ENCODE peak calls at places on chromosomes 4 and X, in four cellular contexts. Q is iPS DF 6.9, A is tibial nerve, G is esophagus muscularis mucosa. T is an unnamed sample.

GRCh38 chrX:151970661-151971060 is 3.8 kb downstream of the GABRE start:
- DNase-seq in G (no peak), A (peak), Q (no peak), T (peak)

GRCh38 chrX:107894038-107894437 is 68.4 kb downstream of the MID2 start:
- DNase-seq in G (no peak), A (peak), Q (peak), T (no peak)

GRCh38 chrX:11137543-11138139 is 26.5 kb downstream of the HCCS start:
- DNase-seq in G (no peak), Q (no peak), A (peak), T (peak)

GRCh38 chrX:154135458-154136229 is 8.4 kb upstream of the OPN1LW start:
- DNase-seq in Q (no peak), G (no peak), A (no peak), T (no peak)

GRCh38 chr4:17762705-17763104 is 18.7 kb downstream of the FAM184B start:
- DNase-seq in A (no peak), Q (no peak), G (no peak), T (peak)

GRCh38 chr4:143260750-143261149 is 75.9 kb upstream of the GAB1 start:
- DNase-seq in A (no peak), Q (no peak), G (no peak), T (no peak)

GRCh38 chr4:36256398-36256828 is 12.1 kb upstream of the ARAP2 start:
- DNase-seq in G (no peak), Q (no peak), A (no peak), T (no peak)

GRCh38 chrX:104482757-104483156 is 83.2 kb upstream of the IL1RAPL2 start:
- DNase-seq in Q (no peak), A (no peak), G (no peak), T (no peak)

GRCh38 chr4:125187621-125188176 is 127.1 kb upstream of the FAT4 start:
- DNase-seq in A (no peak), G (no peak), Q (no peak), T (no peak)

GRCh38 chr4:184397516-184398163 is 76.7 kb downstream of the IRF2 start:
- DNase-seq in G (no peak), Q (no peak), A (no peak), T (no peak)

GRCh38 chr4:155667538-155668511 is 1.2 kb downstream of the GUCY1A1 start:
- DNase-seq in A (no peak), G (no peak), Q (no peak), T (no peak)

GRCh38 chrX:40278340-40279090 is 180.8 kb upstream of the BCOR start:
- DNase-seq in G (no peak), A (no peak), Q (no peak), T (no peak)

GRCh38 chr4:144399927-144400326 is 246.0 kb upstream of the HHIP start:
- DNase-seq in A (peak), G (no peak), Q (no peak), T (peak)

GRCh38 chrX:19695884-19696283 is 180.6 kb upstream of the MAP3K15 start:
- DNase-seq in G (no peak), Q (no peak), A (no peak), T (no peak)

GRCh38 chr4:180808862-180809261 is 1434.3 kb upstream of the TENM3 start:
- DNase-seq in Q (no peak), A (no peak), G (no peak), T (no peak)

GRCh38 chrX:40040686-40041461 is 56.9 kb downstream of the BCOR start:
- DNase-seq in Q (no peak), G (no peak), A (no peak), T (no peak)

GRCh38 chr4:140152015-140152703 is 1.8 kb downstream of the MAML3 start:
- DNase-seq in Q (no peak), A (peak), G (peak), T (no peak)

GRCh38 chr4:158906073-158906472 is 137.2 kb downstream of the FNIP2 start:
- DNase-seq in G (no peak), A (no peak), Q (no peak), T (no peak)

GRCh38 chr4:13285336-13285735 is 198.8 kb downstream of the RAB28 start:
- DNase-seq in G (no peak), Q (no peak), A (no peak), T (no peak)

GRCh38 chrX:15714529-15714928 is 23.5 kb upstream of the CA5B start:
- DNase-seq in G (no peak), Q (no peak), A (no peak), T (no peak)

GRCh38 chr4:109368661-109369060 is 65.0 kb upstream of the SEC24B start:
- DNase-seq in Q (no peak), G (no peak), A (no peak), T (no peak)

GRCh38 chr4:4714330-4714729 is 145.1 kb upstream of the MSX1 start:
- DNase-seq in Q (no peak), A (no peak), G (no peak), T (no peak)

GRCh38 chrX:54639018-54639345 is 109.0 kb downstream of the GNL3L start:
- DNase-seq in A (no peak), Q (no peak), G (no peak), T (no peak)

GRCh38 chr4:102860928-102861327 is 7.9 kb upstream of the CISD2 start:
- DNase-seq in Q (no peak), A (no peak), G (no peak), T (no peak)

GRCh38 chr4:102623622-102624021 is 122.5 kb downstream of the NFKB1 start:
- DNase-seq in Q (no peak), G (no peak), A (no peak), T (peak)

GRCh38 chrX:109624641-109625311 is at the start of gene KCNE5:
- DNase-seq in Q (no peak), A (no peak), G (no peak), T (no peak)

GRCh38 chr4:80197132-80197573 is at the start of gene PRDM8:
- DNase-seq in Q (no peak), G (no peak), A (no peak), T (no peak)

GRCh38 chrX:139544591-139544990 is 14.1 kb downstream of the F9 start:
- DNase-seq in A (no peak), G (no peak), Q (no peak), T (no peak)

GRCh38 chr4:139599594-139600374 is 43.8 kb upstream of the SETD7 start:
- DNase-seq in G (no peak), Q (no peak), A (no peak), T (no peak)

GRCh38 chr4:173371292-173372192 is 788 bp downstream of the SAP30 start:
- DNase-seq in G (no peak), A (peak), Q (no peak), T (peak)

GRCh38 chr4:141350122-141350904 is 129.6 kb downstream of the ZNF330 start:
- DNase-seq in Q (no peak), G (no peak), A (no peak), T (peak)

GRCh38 chrX:3184176-3184930 is 143.1 kb downstream of the ARSF start:
- DNase-seq in Q (no peak), A (peak), G (no peak), T (peak)

GRCh38 chr4:10655968-10656367 is 28.6 kb downstream of the CLNK start:
- DNase-seq in A (no peak), G (no peak), Q (no peak), T (peak)

GRCh38 chrX:106168107-106168506 is at the start of gene PWWP3B:
- DNase-seq in G (no peak), A (peak), Q (no peak), T (no peak)

GRCh38 chr4:51843309-51844156 is 580 bp downstream of the DCUN1D4 start:
- DNase-seq in G (peak), A (peak), Q (no peak), T (no peak)

GRCh38 chr4:173168396-173169177 is at the start of gene GALNT7:
- DNase-seq in A (peak), G (peak), Q (peak), T (no peak)

GRCh38 chr4:5280845-5281244 is 229.6 kb downstream of the STK32B start:
- DNase-seq in G (no peak), A (no peak), Q (no peak), T (no peak)

GRCh38 chr4:173530326-173531062 is 465 bp upstream of the HAND2 start:
- DNase-seq in A (no peak), G (no peak), Q (no peak), T (no peak)

DNA sequence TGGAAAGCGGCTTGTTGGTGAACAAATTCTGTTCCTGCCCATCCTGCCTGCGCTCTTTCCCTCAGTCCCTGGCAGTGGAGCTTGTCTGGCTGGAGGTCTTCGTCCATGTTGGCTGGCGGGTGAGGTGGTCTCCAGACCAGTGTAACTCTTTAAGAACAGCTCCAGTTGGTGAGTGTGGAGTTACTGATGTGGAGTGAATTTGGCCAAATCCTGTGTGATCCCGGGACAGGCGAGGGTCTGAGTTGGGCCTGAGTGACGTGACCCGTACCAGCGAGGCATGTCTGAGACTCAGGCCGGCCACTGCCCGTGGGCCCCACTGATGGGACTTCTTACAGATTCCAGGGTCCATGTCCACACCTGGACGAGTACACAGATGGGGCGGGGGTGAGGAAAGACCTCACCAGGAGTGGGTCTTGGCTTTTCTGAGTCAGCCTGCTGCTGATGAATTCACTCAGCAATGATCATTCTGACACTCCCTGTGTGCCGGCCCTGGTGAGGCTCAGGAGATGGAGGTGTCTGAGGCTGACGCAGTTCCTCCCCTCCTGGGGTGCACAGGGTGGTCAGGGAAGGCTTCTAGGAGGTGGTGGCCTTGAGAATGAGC is 45.5 kb downstream of the PSAPL1 start:
- DNase-seq in A (no peak), G (no peak), Q (no peak), T (no peak)
- H3K27ac ChIP-seq in A (no peak), G (no peak), Q (no peak), T (no peak)

DNA sequence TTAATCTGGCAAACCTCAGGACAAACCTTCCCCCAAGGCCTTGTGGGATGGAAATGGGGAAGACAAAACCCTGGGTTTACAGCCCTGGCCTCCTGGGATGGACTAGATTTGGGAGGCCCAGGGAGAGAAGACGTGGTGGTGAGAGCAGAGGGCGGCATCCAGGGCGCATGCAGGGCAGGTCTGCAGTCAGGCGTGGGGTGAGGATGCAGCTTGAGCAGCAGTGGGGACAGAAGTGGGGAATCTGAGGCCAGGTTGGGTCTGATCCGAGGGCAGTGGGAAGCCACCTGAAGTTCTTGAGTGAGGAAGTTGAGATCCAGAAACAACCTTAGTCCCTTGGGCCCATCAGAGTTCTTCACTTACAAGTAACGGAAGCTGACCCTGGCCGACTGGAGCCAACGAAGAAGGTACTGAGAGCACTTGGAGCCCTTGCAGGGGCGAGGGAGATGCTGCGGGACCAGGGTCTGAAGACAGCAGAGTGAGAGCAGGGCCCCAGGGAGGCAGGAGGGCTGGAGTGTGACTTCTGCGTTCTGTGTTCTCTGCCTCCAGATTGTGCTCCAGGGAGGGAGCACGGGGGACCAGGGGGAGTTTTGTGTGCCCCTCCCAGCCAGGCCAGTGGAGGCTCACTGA is 42.0 kb upstream of the GPR78 start:
- DNase-seq in G (no peak), Q (no peak), A (no peak), T (no peak)
- H3K27ac ChIP-seq in G (no peak), Q (no peak), A (no peak), T (no peak)

DNA sequence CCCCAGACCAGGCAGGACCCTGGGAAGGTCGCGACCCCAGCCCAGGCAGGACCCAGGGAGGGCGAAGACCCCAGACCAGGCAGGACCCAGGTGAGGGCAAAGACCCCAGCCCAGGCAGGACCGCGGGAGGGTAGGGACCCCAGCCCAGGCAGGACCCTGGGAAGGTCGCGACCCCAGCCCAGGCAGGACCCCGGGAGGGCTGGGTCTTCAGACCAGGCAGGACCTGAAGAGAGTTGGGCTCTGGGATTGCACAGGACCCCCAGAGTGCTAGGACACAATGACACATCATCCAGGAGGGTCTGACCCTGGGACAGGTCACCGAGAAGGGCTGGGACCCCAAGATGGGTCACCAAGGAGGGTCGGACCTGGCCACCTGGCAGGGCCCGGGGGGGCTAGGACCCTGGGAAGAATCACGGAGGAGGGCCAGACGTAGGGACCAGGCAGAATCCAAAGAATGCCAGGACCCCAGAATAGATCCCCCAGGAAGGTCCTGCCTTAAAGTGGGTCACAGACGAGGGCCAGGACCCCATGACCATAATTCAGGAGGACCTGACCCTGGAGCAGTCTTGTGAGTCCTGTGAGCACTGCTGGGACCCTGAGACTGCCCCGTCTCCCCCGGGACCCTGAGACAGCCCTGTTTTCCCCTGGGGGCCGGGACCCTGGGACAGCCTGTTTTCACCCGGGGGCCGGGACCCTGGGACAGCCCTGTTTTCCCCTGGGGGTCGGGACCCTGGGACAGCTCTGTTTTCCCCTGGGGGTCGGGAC is 1.4 kb downstream of the PCGF3 start:
- DNase-seq in A (no peak), Q (no peak), G (no peak), T (no peak)
- H3K27ac ChIP-seq in A (peak), Q (no peak), G (peak), T (no peak)

GRCh38 chr4:40992472-40993298 is 221.7 kb downstream of the APBB2 start:
- DNase-seq in A (no peak), Q (no peak), G (no peak), T (no peak)

GRCh38 chr4:40987151-40987550 is 227.2 kb downstream of the APBB2 start:
- DNase-seq in G (no peak), A (no peak), Q (no peak), T (no peak)

GRCh38 chr4:40991908-40992307 is 222.4 kb downstream of the APBB2 start:
- DNase-seq in A (no peak), G (no peak), Q (no peak), T (no peak)

GRCh38 chr4:40990899-40991265 is 223.5 kb downstream of the APBB2 start:
- DNase-seq in A (no peak), Q (no peak), G (no peak), T (no peak)

DNA sequence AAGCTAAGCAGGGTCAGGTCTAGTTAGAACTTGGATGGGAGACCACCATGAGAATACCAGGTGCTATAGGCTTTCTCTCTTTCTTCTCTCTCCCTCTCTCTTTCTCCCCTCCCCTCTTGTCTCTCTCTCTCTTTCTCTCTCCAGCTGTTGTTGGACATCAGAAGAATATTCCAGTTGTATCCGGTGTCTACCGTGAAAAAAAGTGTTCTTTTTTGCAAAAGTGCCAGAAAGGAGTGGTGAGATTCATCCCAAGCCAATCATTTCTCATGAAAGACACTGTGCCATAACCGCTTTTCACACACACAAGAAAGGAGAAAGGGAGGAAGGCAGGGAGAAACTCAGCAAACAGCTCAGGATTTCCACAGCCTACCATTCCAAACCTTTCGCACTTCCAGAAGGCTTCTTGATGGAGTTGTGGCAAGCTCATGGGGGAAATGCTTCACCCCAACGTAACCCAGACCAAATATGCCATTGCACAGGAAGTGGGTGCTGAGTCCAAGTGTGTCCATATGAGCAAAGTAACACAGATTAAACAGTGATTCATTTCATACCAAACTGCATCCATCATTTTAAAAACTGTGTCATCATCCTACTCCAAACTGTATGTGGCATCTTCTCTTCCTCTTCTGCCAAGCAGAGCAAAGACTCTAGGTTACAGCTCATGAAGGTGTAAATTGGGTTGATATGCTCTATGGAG is 224.0 kb downstream of the APBB2 start:
- DNase-seq in A (no peak), Q (no peak), G (no peak), T (peak)
- H3K27ac ChIP-seq in A (no peak), Q (no peak), G (no peak), T (peak)

GRCh38 chr4:95319169-95319568 is 229.6 kb downstream of the UNC5C start:
- DNase-seq in Q (no peak), A (no peak), G (no peak), T (no peak)

GRCh38 chr4:95318483-95318882 is 230.3 kb downstream of the UNC5C start:
- DNase-seq in A (no peak), Q (no peak), G (no peak), T (no peak)

GRCh38 chr4:95314573-95314972 is 234.2 kb downstream of the UNC5C start:
- DNase-seq in Q (no peak), A (no peak), G (no peak), T (no peak)

GRCh38 chr4:95318044-95318443 is 230.7 kb downstream of the UNC5C start:
- DNase-seq in G (no peak), Q (no peak), A (no peak), T (no peak)

DNA sequence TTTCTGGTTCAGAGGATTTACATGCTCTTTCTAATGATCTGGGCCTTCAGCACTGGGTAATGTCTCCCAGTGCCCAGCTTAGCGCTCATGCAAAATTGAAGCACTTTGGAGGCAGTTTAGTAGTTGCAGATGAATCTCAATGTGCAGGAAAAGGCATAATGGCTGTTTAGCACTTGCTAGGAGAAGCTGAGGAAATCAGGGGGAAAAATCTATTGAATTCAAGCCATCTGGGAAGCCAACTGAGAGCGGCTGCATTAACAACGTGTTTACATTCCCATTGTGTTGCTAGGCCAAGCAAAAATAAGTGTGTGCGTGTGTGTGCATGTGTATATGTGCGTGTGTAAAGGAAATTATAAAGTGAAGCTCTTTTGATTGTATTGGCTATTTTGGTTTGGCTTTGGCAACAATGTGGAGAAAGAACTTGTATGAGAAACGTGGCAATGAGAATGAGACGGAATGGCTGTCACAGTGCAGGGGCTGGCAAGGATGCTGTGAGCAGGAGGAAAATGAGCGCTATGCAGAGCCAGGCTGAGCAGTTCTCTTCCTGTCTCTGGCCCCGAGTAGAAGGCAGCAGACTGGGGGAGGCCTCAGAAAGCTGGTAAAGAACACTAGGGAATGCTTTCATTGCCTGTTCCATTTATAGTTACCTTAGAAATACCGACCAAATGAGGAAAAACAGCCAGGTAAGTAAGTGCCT is 231.5 kb downstream of the UNC5C start:
- DNase-seq in A (no peak), G (no peak), Q (no peak), T (no peak)
- H3K27ac ChIP-seq in A (no peak), G (no peak), Q (no peak), T (no peak)